ENCODE peak calls at places on chromosomes 7 and 10, in five cellular contexts. X is fibroblast of mammary gland; A is CD8-positive, alpha-beta T cell; T is endothelial cell; L is brain microvascular endothelial cell. C is an unnamed sample.

GRCh38 chr7:84384417-84384816 is 189.8 kb upstream of the SEMA3A start:
- DNase-seq in X (peak; percentile 35), A (no peak), T (no peak), L (peak; percentile 4), C (no peak)

GRCh38 chr7:158802535-158803199 is 26.6 kb downstream of the ESYT2 start:
- DNase-seq in X (peak; percentile 37), A (no peak), T (no peak), L (no peak), C (no peak)

GRCh38 chr7:41858196-41858595 is 155.3 kb upstream of the INHBA start:
- DNase-seq in X (no peak), A (no peak), T (no peak), L (peak; percentile 14), C (no peak)

GRCh38 chr10:131749767-131750142 is 151.1 kb upstream of the PPP2R2D start:
- DNase-seq in X (no peak), A (no peak), T (no peak), L (no peak), C (no peak)

GRCh38 chr10:93039110-93039509 is 21.5 kb upstream of the CYP26C1 start:
- DNase-seq in X (peak; percentile 53), A (no peak), T (no peak), L (no peak), C (no peak)

GRCh38 chr7:30585675-30586074 is 9.0 kb upstream of the GARS1 start:
- DNase-seq in X (peak; percentile 28), A (no peak), T (no peak), L (no peak), C (peak; percentile 7)

GRCh38 chr10:73398024-73398423 is 15.8 kb downstream of the ANXA7 start:
- DNase-seq in X (no peak), A (no peak), T (no peak), L (no peak), C (no peak)

GRCh38 chr7:155665957-155666287 is 21.5 kb downstream of the RBM33 start:
- DNase-seq in X (peak; percentile 92), A (no peak), T (no peak), L (peak; percentile 73), C (peak; percentile 77)

GRCh38 chr10:72050873-72051272 is 37.5 kb downstream of the SPOCK2 start:
- DNase-seq in X (no peak), A (no peak), T (no peak), L (no peak), C (no peak)

GRCh38 chr10:123885406-123886164 is 6.0 kb downstream of the CPXM2 start:
- DNase-seq in X (no peak), A (no peak), T (no peak), L (no peak), C (peak; percentile 24)

GRCh38 chr10:72186633-72187330 is 29.0 kb upstream of the ANAPC16 start:
- DNase-seq in X (peak; percentile 66), A (no peak), T (no peak), L (no peak), C (no peak)

GRCh38 chr10:132417249-132417878 is 20.4 kb downstream of the PWWP2B start:
- DNase-seq in X (no peak), A (no peak), T (no peak), L (no peak), C (no peak)

GRCh38 chr10:49393757-49394156 is 2.1 kb downstream of the DRGX start:
- DNase-seq in X (no peak), A (no peak), T (no peak), L (no peak), C (no peak)

GRCh38 chr7:867406-868188 is 8.8 kb upstream of the GET4 start:
- DNase-seq in X (peak; percentile 69), A (no peak), T (no peak), L (peak; percentile 24), C (peak; percentile 78)

GRCh38 chr10:29576681-29577080 is 58.1 kb downstream of the SVIL start:
- DNase-seq in X (no peak), A (no peak), T (no peak), L (peak; percentile 63), C (no peak)

GRCh38 chr7:82444220-82445049 is 858 bp upstream of the CACNA2D1 start:
- DNase-seq in X (no peak), A (no peak), T (peak; percentile 5), L (no peak), C (no peak)

GRCh38 chr7:98250789-98251188 is 1.2 kb downstream of the TECPR1 start:
- DNase-seq in X (no peak), A (peak; percentile 67), T (peak; percentile 39), L (no peak), C (no peak)

GRCh38 chr10:77212632-77213031 is 425.0 kb downstream of the KCNMA1 start:
- DNase-seq in X (no peak), A (no peak), T (no peak), L (no peak), C (no peak)

GRCh38 chr7:120825152-120825551 is 32.8 kb downstream of the TSPAN12 start:
- DNase-seq in X (no peak), A (no peak), T (no peak), L (no peak), C (no peak)

GRCh38 chr7:149869291-149869650 is 4.5 kb upstream of the ATP6V0E2 start:
- DNase-seq in X (no peak), A (no peak), T (no peak), L (no peak), C (no peak)

GRCh38 chr10:37752309-37752875 is 105.0 kb downstream of the ZNF248 start:
- DNase-seq in X (no peak), A (no peak), T (no peak), L (no peak), C (no peak)

DNA sequence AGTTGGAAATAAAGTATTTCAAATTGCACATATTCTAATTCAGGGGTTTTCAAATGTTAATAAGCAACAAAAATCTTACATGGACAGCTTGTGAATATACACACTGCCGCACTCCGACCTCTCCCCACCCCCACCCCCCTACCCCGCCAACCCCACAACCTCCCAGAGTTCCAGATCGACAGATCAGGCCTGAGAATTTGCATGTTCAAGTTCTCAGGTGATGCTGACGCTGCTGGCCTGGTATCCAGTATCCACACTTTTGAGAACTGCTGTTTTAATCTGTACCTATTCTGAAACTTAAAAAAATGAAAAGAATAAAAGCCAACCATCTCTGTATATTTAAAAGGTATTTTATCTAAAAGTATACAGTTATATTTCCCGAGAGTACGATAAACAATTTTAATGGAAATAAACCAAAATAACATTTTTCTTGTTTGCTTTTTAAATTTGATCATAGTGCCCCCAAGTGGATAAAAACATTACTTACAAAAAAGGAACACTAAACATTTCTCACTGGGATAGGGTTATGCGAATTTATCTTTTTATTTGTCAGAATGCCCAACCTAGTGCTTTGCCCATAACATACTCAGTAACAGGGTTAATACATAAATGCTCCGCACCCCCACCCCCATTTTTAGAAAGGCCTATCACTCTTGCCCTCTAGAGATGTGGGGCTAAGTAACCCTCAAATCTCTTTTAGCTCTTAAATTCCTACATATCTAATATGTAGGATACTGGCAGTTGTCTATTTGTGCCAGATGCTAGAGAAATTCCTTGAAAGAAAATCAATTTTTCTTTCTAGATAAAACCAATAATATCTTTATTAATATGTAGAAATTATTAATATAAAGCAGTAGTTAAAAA is 166.3 kb downstream of the RNF133 start:
- DNase-seq in X (peak; percentile 32), A (no peak), T (no peak), L (no peak), C (peak; percentile 23)
- TF ChIP-seq CTCF in X (peak; percentile 38), A (no peak), T (peak; percentile 78), L (no peak), C (peak; percentile 18)

GRCh38 chr7:8274589-8274988 is 12.6 kb upstream of the ICA1 start:
- DNase-seq in X (no peak), A (no peak), T (no peak), L (no peak), C (peak; percentile 13)

GRCh38 chr7:8282871-8283270 is 20.9 kb upstream of the ICA1 start:
- DNase-seq in X (no peak), A (no peak), T (no peak), L (no peak), C (no peak)

GRCh38 chr7:8282162-8282561 is 20.2 kb upstream of the ICA1 start:
- DNase-seq in X (no peak), A (no peak), T (no peak), L (no peak), C (no peak)

GRCh38 chr7:8278183-8278582 is 16.2 kb upstream of the ICA1 start:
- DNase-seq in X (no peak), A (no peak), T (no peak), L (no peak), C (no peak)

DNA sequence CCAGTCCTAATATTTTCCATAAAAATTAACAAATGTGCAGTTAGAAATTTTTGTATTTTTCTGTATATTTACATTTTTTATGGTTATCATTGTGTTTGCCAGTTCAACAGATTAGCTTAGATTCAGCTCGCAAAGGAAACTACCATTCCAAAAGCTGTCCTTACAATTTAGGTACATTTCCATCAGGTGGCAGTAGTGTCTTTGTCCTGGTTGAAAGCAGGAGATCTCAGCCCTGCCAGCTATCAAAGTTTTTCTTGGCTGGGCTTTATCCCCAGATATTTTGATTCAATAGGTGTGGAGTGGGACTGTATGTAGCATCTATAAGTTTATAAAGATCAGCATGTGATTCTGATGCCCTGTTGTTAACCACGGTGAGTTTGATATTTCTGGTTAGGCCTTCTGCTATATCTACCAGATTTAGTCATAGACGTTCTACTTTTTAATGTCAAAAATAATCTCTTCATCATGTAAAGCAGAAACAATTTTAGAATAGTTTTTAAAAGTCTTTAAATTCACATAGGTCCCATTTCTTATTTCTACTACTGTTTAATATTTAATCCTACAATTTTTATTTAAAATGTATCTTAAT is 15.5 kb upstream of the ICA1 start:
- DNase-seq in X (no peak), A (no peak), T (no peak), L (no peak), C (peak; percentile 51)
- TF ChIP-seq CTCF in X (peak; percentile 11), A (no peak), T (no peak), L (peak; percentile 40), C (peak; percentile 36)

DNA sequence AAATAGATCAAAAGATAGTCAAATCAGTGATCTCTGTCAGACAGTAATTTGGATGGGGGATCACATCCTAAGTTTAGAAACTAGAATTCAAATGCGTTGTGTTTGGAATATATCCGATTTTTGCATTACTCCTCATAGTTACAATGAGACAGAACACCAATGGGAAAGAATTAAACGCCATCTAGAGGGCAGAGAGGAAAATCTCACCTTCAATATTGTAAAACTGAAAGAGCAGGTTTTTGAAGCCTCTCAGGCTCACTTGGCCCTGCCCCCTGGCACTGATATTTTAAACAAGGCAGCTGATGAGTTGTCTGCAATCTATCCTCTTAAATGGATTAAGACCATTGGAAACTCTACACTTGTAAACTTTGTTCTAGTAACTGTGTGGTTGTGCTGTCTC is 17.7 kb downstream of the FRG2B start:
- DNase-seq in X (peak; percentile 23), A (no peak), T (no peak), L (no peak), C (peak; percentile 38)
- TF ChIP-seq CTCF in X (peak; percentile 53), A (peak; percentile 48), T (peak; percentile 44), L (no peak), C (no peak)

GRCh38 chr7:142961973-142962913 is at the start of gene KEL:
- DNase-seq in X (no peak), A (no peak), T (no peak), L (no peak), C (no peak)

GRCh38 chr7:142963993-142964392 is 1.8 kb upstream of the KEL start:
- DNase-seq in X (no peak), A (no peak), T (no peak), L (no peak), C (no peak)

GRCh38 chr7:142961595-142961972 is 579 bp downstream of the KEL start:
- DNase-seq in X (no peak), A (no peak), T (no peak), L (no peak), C (no peak)

GRCh38 chr7:142959202-142959601 is 3.0 kb downstream of the KEL start:
- DNase-seq in X (no peak), A (no peak), T (no peak), L (no peak), C (no peak)

GRCh38 chr7:142960955-142961512 is 1.1 kb downstream of the KEL start:
- DNase-seq in X (no peak), A (no peak), T (no peak), L (no peak), C (peak; percentile 37)
- TF ChIP-seq CTCF in X (no peak), A (no peak), T (no peak), L (no peak), C (no peak)

GRCh38 chr10:7756360-7756992 is 31.3 kb downstream of the KIN start:
- DNase-seq in X (peak; percentile 37), A (peak; percentile 31), T (peak; percentile 33), L (peak; percentile 11), C (peak; percentile 55)
- TF ChIP-seq CTCF in X (peak; percentile 55), A (no peak), T (no peak), L (peak; percentile 81), C (peak; percentile 45)